ENCODE peak calls at places on chromosomes 13 and 19, in five cellular contexts. N, I, M, A and V are unnamed samples. For H3K4me1 and H3K9me3, the result is how much of the 10 kb centered on the place peaks cover.

GRCh38 chr13:81326913-81327312 is 986.0 kb upstream of the SPRY2 start:
- DNase-seq in I (no peak), A (no peak), M (no peak), N (no peak), V (no peak)

GRCh38 chr13:101673360-101674105 is 221.1 kb downstream of the ITGBL1 start:
- DNase-seq in I (no peak), M (no peak), A (no peak), N (no peak), V (no peak)

GRCh38 chr19:34984287-34984686 is 15.8 kb upstream of the GRAMD1A start:
- DNase-seq in M (no peak), A (no peak), N (no peak), I (no peak), V (no peak)

GRCh38 chr19:44003461-44004134 is 841 bp downstream of the ZNF230 start:
- DNase-seq in N (no peak), A (peak), I (no peak), M (no peak), V (peak)

GRCh38 chr19:35868823-35869326 is 501 bp downstream of the APLP1 start:
- DNase-seq in N (no peak), A (no peak), I (no peak), M (no peak), V (no peak)

GRCh38 chr13:68261105-68261504 is 1031.0 kb upstream of the PCDH9 start:
- DNase-seq in A (no peak), M (no peak), N (no peak), I (no peak), V (no peak)

GRCh38 chr19:44927746-44928145 is 13.3 kb downstream of the APOC1 start:
- DNase-seq in A (no peak), M (no peak), N (no peak), I (no peak), V (no peak)

GRCh38 chr13:38767506-38768265 is 80.8 kb downstream of the FREM2 start:
- DNase-seq in N (no peak), A (no peak), M (no peak), I (no peak), V (no peak)

GRCh38 chr13:32650705-32651311 is 64.6 kb downstream of the PDS5B start:
- DNase-seq in M (peak), A (no peak), I (no peak), N (no peak), V (no peak)

GRCh38 chr13:71515639-71516038 is 351.4 kb downstream of the DACH1 start:
- DNase-seq in A (no peak), M (no peak), N (no peak), I (no peak), V (no peak)

GRCh38 chr19:35752746-35753350 is 4.0 kb downstream of the HSPB6 start:
- DNase-seq in A (no peak), I (no peak), M (no peak), N (no peak), V (no peak)

GRCh38 chr19:30093966-30094770 is 152.1 kb downstream of the URI1 start:
- DNase-seq in A (peak), I (no peak), M (no peak), N (no peak), V (peak)

GRCh38 chr13:71274923-71275593 is 591.9 kb downstream of the DACH1 start:
- DNase-seq in N (no peak), I (no peak), A (no peak), M (no peak), V (no peak)

GRCh38 chr13:99009987-99010551 is 32.2 kb upstream of the DOCK9 start:
- DNase-seq in A (no peak), N (no peak), M (no peak), I (no peak), V (no peak)

GRCh38 chr13:23986619-23987018 is 89.3 kb upstream of the C1QTNF9B start:
- DNase-seq in M (no peak), N (no peak), I (no peak), A (no peak), V (no peak)

GRCh38 chr13:103282571-103283450 is 216.6 kb upstream of the SLC10A2 start:
- DNase-seq in I (no peak), A (no peak), N (no peak), M (no peak), V (no peak)

GRCh38 chr13:49305824-49306425 is 58.2 kb downstream of the CDADC1 start:
- DNase-seq in A (peak), I (no peak), M (no peak), N (no peak), V (no peak)

GRCh38 chr13:48585456-48585840 is 52.6 kb upstream of the RCBTB2 start:
- DNase-seq in N (no peak), A (no peak), M (no peak), I (no peak), V (no peak)

GRCh38 chr13:100454876-100455275 is 133.7 kb downstream of the GGACT start:
- DNase-seq in M (peak), A (no peak), I (no peak), N (no peak), V (no peak)

GRCh38 chr13:41268764-41269163 is 5.4 kb upstream of the MTRF1 start:
- DNase-seq in A (no peak), M (peak), N (no peak), I (no peak), V (no peak)

GRCh38 chr13:70183041-70183440 is 74.8 kb upstream of the KLHL1 start:
- DNase-seq in I (no peak), M (no peak), N (no peak), A (no peak), V (no peak)

GRCh38 chr19:49430678-49431329 is 5.6 kb downstream of the GFY start:
- DNase-seq in M (no peak), I (peak), N (no peak), A (no peak), V (no peak)

GRCh38 chr19:8161135-8161646 is 11.8 kb upstream of the FBN3 start:
- DNase-seq in N (no peak), A (no peak), M (peak), I (no peak), V (no peak)

GRCh38 chr19:4678881-4679379 is 8.8 kb upstream of the MYDGF start:
- DNase-seq in A (peak), M (peak), I (no peak), N (peak), V (no peak)

GRCh38 chr13:56182598-56182997 is 958.1 kb upstream of the PRR20A start:
- DNase-seq in M (no peak), I (no peak), N (no peak), A (no peak), V (no peak)

GRCh38 chr19:33226550-33227241 is 1.0 kb upstream of the SLC7A10 start:
- DNase-seq in N (no peak), I (no peak), A (peak), M (peak), V (peak)

GRCh38 chr13:101449971-101450748 is 2.3 kb upstream of the ITGBL1 start:
- DNase-seq in N (no peak), M (no peak), I (no peak), A (no peak), V (no peak)

GRCh38 chr13:107585466-107585865 is 629.9 kb downstream of the LIG4 start:
- DNase-seq in A (no peak), N (no peak), I (no peak), M (no peak), V (no peak)

GRCh38 chr19:22600690-22601648 is 33.2 kb upstream of the ZNF492 start:
- DNase-seq in A (no peak), I (no peak), M (no peak), N (no peak), V (no peak)

GRCh38 chr19:10603873-10604459 is 16.9 kb upstream of the AP1M2 start:
- DNase-seq in I (no peak), A (no peak), M (no peak), N (no peak), V (no peak)

GRCh38 chr13:96809366-96810096 is 184.7 kb downstream of the OXGR1 start:
- DNase-seq in M (no peak), A (no peak), N (no peak), I (no peak), V (no peak)

GRCh38 chr13:107421951-107422350 is 793.4 kb downstream of the LIG4 start:
- DNase-seq in M (no peak), A (no peak), I (no peak), N (no peak), V (no peak)

GRCh38 chr13:48490241-48490640 is 42.6 kb downstream of the RCBTB2 start:
- DNase-seq in I (no peak), A (no peak), M (peak), N (no peak), V (no peak)

GRCh38 chr13:79812070-79812850 is 331.3 kb downstream of the NDFIP2 start:
- DNase-seq in M (no peak), I (no peak), A (no peak), N (no peak), V (no peak)

GRCh38 chr13:77752512-77753069 is 55.1 kb downstream of the SLAIN1 start:
- DNase-seq in I (no peak), M (no peak), A (no peak), N (no peak), V (no peak)

GRCh38 chr19:5128251-5128931 is 159.5 kb downstream of the KDM4B start:
- DNase-seq in I (no peak), A (peak), N (peak), M (peak), V (no peak)

GRCh38 chr19:4567584-4568071 is 8.1 kb upstream of the SEMA6B start:
- DNase-seq in M (peak), I (no peak), A (peak), N (peak), V (peak)

GRCh38 chr13:30792257-30793000 is 57.1 kb downstream of the ALOX5AP start:
- DNase-seq in A (peak), I (no peak), N (peak), M (no peak), V (peak)

GRCh38 chr13:103430368-103430767 is 364.2 kb upstream of the SLC10A2 start:
- DNase-seq in I (no peak), M (no peak), A (no peak), N (no peak), V (no peak)

DNA sequence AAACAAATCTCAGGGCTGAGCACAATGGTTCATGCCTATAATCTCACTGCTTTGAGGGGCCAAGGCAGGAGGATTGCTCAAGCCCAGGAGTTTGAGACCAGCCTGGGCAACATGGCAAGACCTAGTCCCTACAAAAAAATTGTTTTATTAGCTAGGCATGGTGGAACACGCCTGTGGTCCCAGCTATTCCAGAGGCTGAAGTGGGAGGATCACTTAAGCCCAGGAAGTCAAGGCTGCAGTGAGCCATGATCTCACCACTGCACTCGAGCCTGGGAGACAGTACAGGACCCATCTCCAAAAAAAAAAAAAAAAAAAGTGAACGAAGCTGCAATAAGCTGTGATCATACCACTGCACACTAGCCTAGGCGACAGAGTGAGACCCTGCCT is 25.1 kb downstream of the ABCC4 start:
- DNase-seq in I (no peak), A (no peak), M (no peak), N (no peak), V (no peak)
- TF ChIP-seq CTCF in I (no peak), A (no peak), M (no peak), N (no peak), V (no peak)

DNA sequence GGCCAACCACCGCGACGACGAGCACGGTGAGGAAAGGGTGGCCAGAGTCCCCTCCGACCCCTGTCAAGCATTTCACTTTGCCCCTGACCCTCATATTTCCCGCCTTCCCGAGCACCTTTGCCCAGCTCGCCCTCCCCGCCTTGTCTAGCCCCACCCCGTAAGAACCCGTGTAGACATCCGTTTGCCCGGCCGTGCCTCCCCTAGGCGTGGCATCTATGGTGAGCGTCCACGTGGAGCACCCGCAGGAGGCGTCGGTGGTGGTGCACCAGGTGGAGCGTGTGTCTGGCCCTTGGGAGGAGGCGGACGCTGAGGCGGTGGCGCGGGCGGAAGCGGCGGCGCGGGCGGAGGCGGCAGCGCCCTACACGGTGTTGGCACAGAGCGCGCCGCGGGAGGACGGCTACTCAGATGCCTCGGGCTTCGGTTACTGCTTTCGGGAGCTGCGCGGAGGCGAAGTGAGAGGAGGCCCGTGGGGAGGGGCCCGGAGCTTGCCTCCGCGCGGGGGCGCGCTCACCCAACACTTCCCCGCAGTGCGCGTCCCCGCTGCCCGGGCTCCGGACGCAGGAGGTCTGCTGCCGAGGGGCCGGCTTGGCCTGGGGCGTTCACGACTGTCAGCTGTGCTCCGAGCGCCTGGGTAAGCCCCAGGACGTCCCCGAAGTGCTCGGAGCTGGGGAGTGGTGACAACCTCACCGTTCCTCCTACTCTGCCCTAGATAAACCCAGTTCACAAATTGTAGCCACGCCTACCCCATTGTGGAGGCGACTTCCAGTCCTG is 4.2 kb downstream of the LTBP4 start:
- DNase-seq in A (peak), I (no peak), N (peak), M (peak), V (peak)
- H3K4me1 ChIP-seq in A (under half), I (half or more), N (under half), M (under half), V (half or more)

GRCh38 chr19:37699057-37699456 is 20.5 kb downstream of the ZNF607 start:
- DNase-seq in M (no peak), I (no peak), N (no peak), A (no peak), V (no peak)
- H3K9me3 ChIP-seq in M (under half), I (under half), N (under half), A (under half), V (under half)

GRCh38 chr19:15550847-15551182 is 42.5 kb downstream of the CYP4F22 start:
- DNase-seq in I (no peak), N (no peak), M (no peak), A (no peak), V (no peak)
- TF ChIP-seq CTCF in I (no peak), N (no peak), M (no peak), A (no peak), V (no peak)

GRCh38 chr19:54207908-54208783 is 7.5 kb downstream of the RPS9 start:
- DNase-seq in A (peak), N (peak), M (no peak), I (no peak), V (peak)
- H3K4me1 ChIP-seq in A (half or more), N (under half), M (under half), I (half or more), V (half or more)

GRCh38 chr19:58166268-58166667 is 15.7 kb upstream of the ZNF329 start:
- DNase-seq in A (no peak), I (no peak), M (no peak), N (no peak), V (no peak)
- H3K9me3 ChIP-seq in A (half or more), I (half or more), M (half or more), N (under half), V (half or more)

GRCh38 chr19:32201661-32202060 is 143.7 kb upstream of the ZNF507 start:
- DNase-seq in M (peak), A (no peak), N (no peak), I (no peak), V (no peak)

GRCh38 chr19:32203161-32203560 is 142.2 kb upstream of the ZNF507 start:
- DNase-seq in N (no peak), A (no peak), M (no peak), I (no peak), V (peak)

GRCh38 chr19:32202244-32202643 is 143.2 kb upstream of the ZNF507 start:
- DNase-seq in M (no peak), I (no peak), A (no peak), N (no peak), V (peak)

GRCh38 chr19:32208060-32208459 is 137.3 kb upstream of the ZNF507 start:
- DNase-seq in N (no peak), I (no peak), A (no peak), M (no peak), V (peak)

DNA sequence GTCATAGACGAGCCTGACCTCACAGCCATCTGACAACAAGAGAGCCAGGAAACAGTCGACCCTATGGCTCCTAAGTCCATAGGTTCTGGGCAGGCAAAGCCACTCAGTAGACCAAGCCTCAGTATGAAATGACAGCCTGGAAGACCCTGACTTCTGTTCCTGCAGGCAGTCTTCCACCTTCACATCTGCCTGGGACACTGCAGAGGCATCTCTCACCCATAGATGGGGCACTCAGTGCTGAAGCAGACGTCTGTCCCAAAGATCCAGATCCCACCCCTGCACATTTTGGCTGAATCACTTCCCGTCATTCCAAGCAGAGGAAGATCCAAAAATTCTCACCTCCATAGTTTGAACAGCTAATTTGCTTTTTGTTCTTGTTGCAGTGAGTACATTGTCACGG is 139.3 kb upstream of the ZNF507 start:
- DNase-seq in I (no peak), A (no peak), N (no peak), M (peak), V (no peak)
- TF ChIP-seq CTCF in I (no peak), A (no peak), N (no peak), M (peak), V (no peak)

DNA sequence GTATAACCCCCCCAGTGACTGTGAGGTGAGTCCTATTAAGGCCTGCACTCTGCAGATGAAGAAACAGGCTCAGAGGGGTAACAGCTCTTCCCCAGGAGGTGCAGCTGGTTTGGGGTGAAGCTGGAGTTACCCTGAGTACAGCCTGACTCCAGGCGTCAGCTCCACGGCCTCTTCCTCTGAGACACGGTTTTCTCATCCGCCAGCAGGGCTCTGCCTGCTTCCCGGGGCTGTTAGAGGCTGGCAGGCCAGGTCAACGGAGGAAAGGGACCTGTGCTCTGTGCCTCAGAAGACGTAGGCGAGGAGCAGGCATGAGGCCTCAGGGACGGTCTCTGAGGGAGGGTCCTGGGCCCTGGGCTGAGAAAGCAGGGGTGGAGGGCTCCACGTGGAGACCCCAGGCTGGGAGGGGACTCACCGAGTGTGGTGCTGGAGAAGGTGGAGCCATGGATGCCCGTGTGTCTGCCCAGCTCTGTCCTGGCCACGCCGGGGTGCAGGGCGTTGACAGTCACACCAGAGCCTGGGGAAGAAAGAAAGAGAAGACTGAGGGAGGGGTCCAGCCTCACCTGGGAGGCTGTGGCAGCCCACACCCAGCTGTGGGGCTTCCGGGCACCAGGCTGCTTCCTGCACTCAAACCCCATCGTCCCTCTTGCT is 9.0 kb upstream of the GP6 start:
- DNase-seq in N (no peak), A (no peak), I (no peak), M (no peak), V (no peak)
- H3K4me1 ChIP-seq in N (under half), A (under half), I (under half), M (under half), V (under half)

GRCh38 chr19:1633269-1633606 is 19.2 kb downstream of the TCF3 start:
- DNase-seq in I (no peak), A (no peak), N (no peak), M (no peak), V (no peak)

GRCh38 chr19:1632462-1633268 is 19.8 kb downstream of the TCF3 start:
- DNase-seq in M (no peak), A (no peak), N (no peak), I (no peak), V (no peak)

GRCh38 chr19:1634938-1635243 is 17.5 kb downstream of the TCF3 start:
- DNase-seq in I (no peak), A (no peak), N (no peak), M (no peak), V (no peak)

GRCh38 chr19:1636325-1637236 is 15.8 kb downstream of the TCF3 start:
- DNase-seq in M (no peak), I (no peak), N (no peak), A (no peak), V (no peak)

DNA sequence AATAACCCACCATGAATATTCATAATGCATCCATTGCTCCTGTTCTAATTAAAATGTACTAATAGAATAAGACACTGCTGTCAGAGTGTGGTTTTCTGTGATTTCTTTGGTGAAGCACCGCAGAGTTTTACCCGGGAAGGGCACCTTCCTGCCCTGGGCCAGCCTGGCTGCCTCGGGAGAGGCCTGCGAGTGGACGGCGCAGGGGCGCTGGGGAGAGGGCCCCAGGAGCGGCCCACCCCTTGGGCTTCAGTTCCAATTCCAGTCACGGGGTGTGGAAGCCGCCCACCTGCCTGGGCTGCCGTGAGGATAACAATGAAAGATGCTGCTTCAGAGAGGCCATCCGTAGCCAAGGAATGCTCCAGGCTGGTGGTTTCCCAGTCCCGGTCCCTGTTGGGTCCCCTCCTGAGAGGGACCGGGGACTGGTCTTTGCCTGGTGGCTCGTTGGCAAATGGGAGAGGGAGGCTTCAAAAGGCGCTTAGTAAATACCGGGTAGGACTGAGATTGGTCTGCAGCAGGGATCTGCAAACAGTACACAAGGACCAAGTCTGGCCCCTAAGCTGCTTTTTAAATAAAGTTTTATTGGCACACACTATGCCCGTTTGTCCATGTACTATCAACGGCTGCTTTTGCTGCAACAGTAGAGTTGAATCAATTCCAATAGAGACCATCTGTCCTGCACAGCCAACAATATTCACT is 18.0 kb downstream of the TCF3 start:
- DNase-seq in N (no peak), M (no peak), A (no peak), I (no peak), V (no peak)
- H3K9me3 ChIP-seq in N (under half), M (under half), A (under half), I (under half), V (under half)